ENCODE peak calls at places on chromosomes 13 and 19, in four cellular contexts. One of them, this sample, is unnamed.

GRCh38 chr19:50512999-50513745 is 541 bp downstream of the ASPDH start:
- DNase-seq in K562: no peak
- DNase-seq in hepatocyte: no peak
- DNase-seq in choroid plexus epithelial cell: no peak
- DNase-seq in this sample: no peak

GRCh38 chr13:45516757-45517156 is 52.0 kb downstream of the COG3 start:
- DNase-seq in hepatocyte: no peak
- DNase-seq in choroid plexus epithelial cell: no peak
- DNase-seq in K562: no peak
- DNase-seq in this sample: no peak

GRCh38 chr13:20045946-20046548 is 87.5 kb downstream of the ZMYM2 start:
- DNase-seq in choroid plexus epithelial cell: no peak
- DNase-seq in K562: no peak
- DNase-seq in hepatocyte: no peak
- DNase-seq in this sample: no peak

GRCh38 chr19:29623726-29624488 is 17.8 kb downstream of the POP4 start:
- DNase-seq in choroid plexus epithelial cell: no peak
- DNase-seq in K562: peak
- DNase-seq in hepatocyte: no peak
- DNase-seq in this sample: no peak

GRCh38 chr13:83819611-83820010 is 62.7 kb downstream of the SLITRK1 start:
- DNase-seq in hepatocyte: no peak
- DNase-seq in K562: no peak
- DNase-seq in choroid plexus epithelial cell: peak
- DNase-seq in this sample: no peak

GRCh38 chr19:14318873-14319272 is 62.4 kb upstream of the ADGRE5 start:
- DNase-seq in hepatocyte: peak
- DNase-seq in K562: peak
- DNase-seq in choroid plexus epithelial cell: peak
- DNase-seq in this sample: no peak

GRCh38 chr13:50527612-50528509 is 315.6 kb downstream of the DLEU7 start:
- DNase-seq in choroid plexus epithelial cell: no peak
- DNase-seq in K562: peak
- DNase-seq in hepatocyte: no peak
- DNase-seq in this sample: no peak

GRCh38 chr13:80359459-80360297 is 18.8 kb upstream of the SPRY2 start:
- DNase-seq in hepatocyte: no peak
- DNase-seq in choroid plexus epithelial cell: peak
- DNase-seq in K562: peak
- DNase-seq in this sample: peak

GRCh38 chr13:39263033-39263432 is 224.8 kb downstream of the NHLRC3 start:
- DNase-seq in K562: peak
- DNase-seq in hepatocyte: peak
- DNase-seq in choroid plexus epithelial cell: peak
- DNase-seq in this sample: peak

DNA sequence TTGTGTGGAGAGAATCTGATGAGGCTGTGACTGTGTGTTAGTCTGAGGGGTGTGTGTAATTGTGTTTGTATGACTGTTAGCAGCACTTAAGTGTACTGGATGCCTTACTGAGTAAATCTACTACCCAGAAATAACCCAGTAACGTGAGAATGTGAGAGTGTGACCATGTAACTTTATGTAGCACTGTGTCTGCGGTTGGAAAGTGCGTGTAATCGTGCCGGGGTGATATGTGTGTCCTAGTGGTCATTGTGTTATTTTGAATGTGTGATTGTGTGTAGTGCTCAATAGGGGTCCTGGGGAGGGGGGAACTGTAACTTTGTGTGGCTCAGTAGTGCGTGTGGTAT is 550 bp downstream of the ZNF383 start:
- DNase-seq in K562: peak
- DNase-seq in choroid plexus epithelial cell: peak
- DNase-seq in hepatocyte: no peak
- DNase-seq in this sample: peak
- H3K4me3 ChIP-seq in K562: peak
- H3K4me3 ChIP-seq in choroid plexus epithelial cell: peak
- H3K4me3 ChIP-seq in hepatocyte: peak
- H3K4me3 ChIP-seq in this sample: peak

GRCh38 chr13:33096886-33097610 is 80.8 kb downstream of the KL start:
- DNase-seq in hepatocyte: no peak
- DNase-seq in K562: no peak
- DNase-seq in choroid plexus epithelial cell: no peak
- DNase-seq in this sample: no peak

GRCh38 chr13:33101835-33102234 is 85.6 kb downstream of the KL start:
- DNase-seq in K562: no peak
- DNase-seq in hepatocyte: no peak
- DNase-seq in choroid plexus epithelial cell: peak
- DNase-seq in this sample: no peak

GRCh38 chr13:33105387-33106005 is 89.3 kb downstream of the KL start:
- DNase-seq in hepatocyte: no peak
- DNase-seq in K562: no peak
- DNase-seq in choroid plexus epithelial cell: no peak
- DNase-seq in this sample: no peak

GRCh38 chr13:33099860-33100259 is 83.6 kb downstream of the KL start:
- DNase-seq in choroid plexus epithelial cell: no peak
- DNase-seq in K562: no peak
- DNase-seq in hepatocyte: no peak
- DNase-seq in this sample: no peak

DNA sequence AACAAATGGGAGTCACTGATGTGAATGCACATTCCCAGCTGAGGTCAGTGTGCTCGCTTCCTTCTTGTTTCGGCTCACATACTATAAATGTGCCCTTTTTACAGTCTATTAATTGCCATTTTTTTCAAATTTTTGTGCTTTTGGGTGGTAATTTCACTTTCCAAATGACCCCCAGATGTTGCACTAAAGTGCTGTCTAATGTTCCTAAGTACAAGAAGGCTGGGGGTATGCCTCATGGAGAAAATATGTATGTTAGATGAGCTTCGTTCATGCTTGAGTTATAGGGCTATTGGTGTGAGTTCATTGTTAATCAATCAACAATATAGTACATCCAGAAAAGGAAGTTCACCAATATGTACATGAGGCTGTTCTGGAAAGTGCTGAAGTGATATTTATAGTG is 84.7 kb downstream of the KL start:
- DNase-seq in hepatocyte: no peak
- DNase-seq in K562: no peak
- DNase-seq in choroid plexus epithelial cell: no peak
- DNase-seq in this sample: no peak
- TF ChIP-seq CTCF in hepatocyte: no peak
- TF ChIP-seq CTCF in K562: no peak
- TF ChIP-seq CTCF in choroid plexus epithelial cell: no peak
- TF ChIP-seq CTCF in this sample: no peak

GRCh38 chr19:35642798-35643254 is 1.3 kb downstream of the ETV2 start:
- DNase-seq in hepatocyte: no peak
- DNase-seq in choroid plexus epithelial cell: no peak
- DNase-seq in K562: no peak
- DNase-seq in this sample: no peak

GRCh38 chr19:35644206-35644986 is 2.9 kb downstream of the ETV2 start:
- DNase-seq in K562: peak
- DNase-seq in hepatocyte: peak
- DNase-seq in choroid plexus epithelial cell: peak
- DNase-seq in this sample: peak

GRCh38 chr19:35643255-35644205 is 2.0 kb downstream of the ETV2 start:
- DNase-seq in K562: peak
- DNase-seq in hepatocyte: peak
- DNase-seq in choroid plexus epithelial cell: peak
- DNase-seq in this sample: peak

GRCh38 chr19:35641515-35642151 is at the start of gene ETV2:
- DNase-seq in hepatocyte: no peak
- DNase-seq in choroid plexus epithelial cell: peak
- DNase-seq in K562: peak
- DNase-seq in this sample: peak

GRCh38 chr19:35642312-35642711 is 767 bp downstream of the ETV2 start:
- DNase-seq in K562: peak
- DNase-seq in choroid plexus epithelial cell: no peak
- DNase-seq in hepatocyte: no peak
- DNase-seq in this sample: no peak
- H3K4me3 ChIP-seq in K562: no peak
- H3K4me3 ChIP-seq in choroid plexus epithelial cell: no peak
- H3K4me3 ChIP-seq in hepatocyte: no peak
- H3K4me3 ChIP-seq in this sample: no peak

GRCh38 chr19:15843186-15843585 is 27.7 kb upstream of the OR10H1 start:
- DNase-seq in choroid plexus epithelial cell: no peak
- DNase-seq in hepatocyte: no peak
- DNase-seq in K562: no peak
- DNase-seq in this sample: no peak

GRCh38 chr19:15840833-15841232 is 25.4 kb upstream of the OR10H1 start:
- DNase-seq in choroid plexus epithelial cell: no peak
- DNase-seq in K562: no peak
- DNase-seq in hepatocyte: no peak
- DNase-seq in this sample: no peak

GRCh38 chr19:15846923-15847322 is 31.5 kb upstream of the OR10H1 start:
- DNase-seq in K562: no peak
- DNase-seq in choroid plexus epithelial cell: no peak
- DNase-seq in hepatocyte: no peak
- DNase-seq in this sample: no peak

GRCh38 chr19:15836595-15837398 is 21.3 kb upstream of the OR10H1 start:
- DNase-seq in hepatocyte: no peak
- DNase-seq in K562: peak
- DNase-seq in choroid plexus epithelial cell: peak
- DNase-seq in this sample: peak

GRCh38 chr19:15841875-15842569 is 26.6 kb upstream of the OR10H1 start:
- DNase-seq in choroid plexus epithelial cell: no peak
- DNase-seq in K562: peak
- DNase-seq in hepatocyte: no peak
- DNase-seq in this sample: no peak
- TF ChIP-seq CTCF in choroid plexus epithelial cell: no peak
- TF ChIP-seq CTCF in K562: peak
- TF ChIP-seq CTCF in hepatocyte: no peak
- TF ChIP-seq CTCF in this sample: no peak

DNA sequence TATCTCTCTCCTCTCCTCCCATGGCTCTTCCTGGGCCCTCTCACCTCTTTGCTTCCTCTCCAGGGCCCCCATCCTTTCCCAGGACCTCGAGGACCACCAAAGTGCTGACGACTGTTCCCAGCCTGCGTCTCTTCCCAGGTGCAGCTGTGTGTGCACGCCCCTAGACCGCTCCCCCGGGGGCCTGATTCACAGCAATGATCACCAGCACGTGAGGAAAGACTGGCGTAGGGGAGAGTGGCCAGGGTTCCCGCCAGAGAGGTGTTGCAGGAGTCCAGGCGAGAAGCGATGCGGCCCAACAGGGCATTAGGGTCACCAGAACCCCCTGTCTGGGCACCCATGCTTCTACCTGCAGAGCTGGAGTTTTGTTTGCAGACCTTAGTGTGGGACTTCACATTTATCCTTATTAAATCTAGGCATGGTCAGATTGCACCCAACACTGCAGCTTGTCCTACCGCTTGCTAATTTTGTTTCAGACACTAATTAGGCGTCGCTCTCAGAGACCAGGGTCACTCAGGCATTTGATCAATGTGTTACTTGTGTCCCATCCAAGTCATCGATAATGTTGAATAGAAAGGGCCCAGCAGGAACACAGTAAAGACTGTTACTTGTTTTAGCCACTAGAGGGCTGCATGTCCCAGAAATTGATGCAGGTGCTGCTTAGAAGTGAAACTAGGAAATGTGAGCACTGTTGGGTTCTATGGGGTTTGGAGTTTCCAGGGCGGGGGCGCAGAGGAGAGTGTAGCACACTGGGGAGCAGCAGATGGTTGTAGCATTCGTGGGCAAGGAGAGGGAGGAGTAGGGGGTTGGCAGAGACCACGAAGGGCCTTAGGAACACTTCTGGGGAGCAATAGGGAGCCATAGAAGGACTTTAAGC is 53.2 kb downstream of the CDADC1 start:
- DNase-seq in hepatocyte: peak
- DNase-seq in K562: peak
- DNase-seq in choroid plexus epithelial cell: peak
- DNase-seq in this sample: peak
- H3K4me3 ChIP-seq in hepatocyte: no peak
- H3K4me3 ChIP-seq in K562: no peak
- H3K4me3 ChIP-seq in choroid plexus epithelial cell: peak
- H3K4me3 ChIP-seq in this sample: peak